ENCODE peak calls at places on chromosomes 12 and 14, in nine cellular contexts. W is bronchial epithelial cell, K is MM.1S, G is AG09319, L is foreskin fibroblast, N is transverse colon, X is HFFc6, B is A549, A is ovary. C is an unnamed sample.

GRCh38 chr12:113196582-113196981 is 11.1 kb downstream of the RITA1 start:
- DNase-seq in W (no peak), K (no peak), G (no peak), L (no peak), N (no peak), X (no peak), B (no peak), A (no peak), C (no peak)

GRCh38 chr12:21642707-21643389 is 14.8 kb downstream of the LDHB start:
- DNase-seq in W (peak; percentile 81), K (no peak), G (no peak), L (peak; percentile 26), N (no peak), X (no peak), B (no peak), A (no peak), C (no peak)

GRCh38 chr14:28264306-28264705 is 502.3 kb upstream of the FOXG1 start:
- DNase-seq in W (no peak), K (no peak), G (no peak), L (peak; percentile 4), N (no peak), X (no peak), B (no peak), A (no peak), C (no peak)

GRCh38 chr14:50620341-50620740 is 47.8 kb downstream of the SAV1 start:
- DNase-seq in W (peak; percentile 27), K (no peak), G (no peak), L (peak; percentile 66), N (no peak), X (no peak), B (no peak), A (no peak), C (no peak)

GRCh38 chr12:67877697-67878096 is 111.5 kb upstream of the IFNG-AS1 start:
- DNase-seq in W (no peak), K (no peak), G (no peak), L (no peak), N (no peak), X (no peak), B (no peak), A (no peak), C (no peak)

GRCh38 chr14:47485421-47485820 is 190.0 kb downstream of the MDGA2 start:
- DNase-seq in W (no peak), K (no peak), G (no peak), L (no peak), N (no peak), X (no peak), B (no peak), A (no peak), C (no peak)

GRCh38 chr12:98253207-98253606 is 262.2 kb upstream of the TMPO start:
- DNase-seq in W (no peak), K (no peak), G (no peak), L (no peak), N (no peak), X (no peak), B (no peak), A (no peak), C (no peak)

GRCh38 chr14:73610692-73611091 is 1.6 kb upstream of the ACOT6 start:
- DNase-seq in W (peak; percentile 26), K (no peak), G (no peak), L (peak; percentile 34), N (no peak), X (no peak), B (no peak), A (no peak), C (no peak)

GRCh38 chr12:66726531-66726930 is 47.7 kb upstream of the GRIP1 start:
- DNase-seq in W (no peak), K (no peak), G (no peak), L (no peak), N (no peak), X (no peak), B (no peak), A (no peak), C (no peak)

GRCh38 chr12:56129210-56129691 is 1.2 kb downstream of the ESYT1 start:
- DNase-seq in W (peak; percentile 44), K (peak; percentile 59), G (no peak), L (peak; percentile 84), N (peak; percentile 81), X (no peak), B (peak; percentile 46), A (peak; percentile 79), C (peak; percentile 65)

GRCh38 chr14:77043984-77044485 is 15.5 kb upstream of the IRF2BPL start:
- DNase-seq in W (no peak), K (no peak), G (no peak), L (no peak), N (no peak), X (no peak), B (no peak), A (no peak), C (no peak)

GRCh38 chr12:4107436-4107878 is 166.1 kb upstream of the CCND2 start:
- DNase-seq in W (peak; percentile 71), K (peak; percentile 94), G (no peak), L (peak; percentile 65), N (peak; percentile 55), X (peak; percentile 50), B (peak; percentile 27), A (no peak), C (peak; percentile 79)

GRCh38 chr14:65019944-65020566 is 33.4 kb downstream of the FNTB start:
- DNase-seq in W (peak; percentile 80), K (peak; percentile 21), G (peak; percentile 53), L (peak; percentile 67), N (peak; percentile 28), X (peak; percentile 85), B (peak; percentile 51), A (no peak), C (peak; percentile 58)

GRCh38 chr12:26832817-26833691 is at the start of gene ITPR2:
- DNase-seq in W (peak; percentile 75), K (peak; percentile 94), G (peak; percentile 54), L (peak; percentile 95), N (peak; percentile 97), X (peak; percentile 80), B (peak; percentile 94), A (peak; percentile 95), C (peak; percentile 100)
- TF ChIP-seq CTCF in W (peak; percentile 13), K (no peak), G (no peak), L (no peak), N (no peak), X (peak; percentile 23), B (peak; percentile 60), A (no peak), C (peak; percentile 45)

GRCh38 chr12:29146201-29146600 is 2.9 kb upstream of the FAR2 start:
- DNase-seq in W (no peak), K (no peak), G (no peak), L (no peak), N (no peak), X (no peak), B (no peak), A (no peak), C (no peak)

GRCh38 chr12:29148958-29149690 is at the start of gene FAR2:
- DNase-seq in W (peak; percentile 13), K (peak; percentile 56), G (no peak), L (peak; percentile 79), N (peak; percentile 77), X (no peak), B (peak; percentile 16), A (no peak), C (peak; percentile 73)

GRCh38 chr12:29145372-29146170 is 3.5 kb upstream of the FAR2 start:
- DNase-seq in W (no peak), K (no peak), G (no peak), L (no peak), N (no peak), X (no peak), B (no peak), A (no peak), C (no peak)

GRCh38 chr12:29149691-29150382 is 759 bp downstream of the FAR2 start:
- DNase-seq in W (no peak), K (no peak), G (no peak), L (no peak), N (peak; percentile 38), X (no peak), B (no peak), A (no peak), C (peak; percentile 36)

GRCh38 chr12:29148065-29148957 is 767 bp upstream of the FAR2 start:
- DNase-seq in W (no peak), K (no peak), G (no peak), L (peak; percentile 75), N (peak; percentile 71), X (no peak), B (peak; percentile 18), A (no peak), C (peak; percentile 44)
- TF ChIP-seq CTCF in W (no peak), K (peak; percentile 22), G (no peak), L (no peak), N (no peak), X (no peak), B (no peak), A (no peak), C (no peak)

DNA sequence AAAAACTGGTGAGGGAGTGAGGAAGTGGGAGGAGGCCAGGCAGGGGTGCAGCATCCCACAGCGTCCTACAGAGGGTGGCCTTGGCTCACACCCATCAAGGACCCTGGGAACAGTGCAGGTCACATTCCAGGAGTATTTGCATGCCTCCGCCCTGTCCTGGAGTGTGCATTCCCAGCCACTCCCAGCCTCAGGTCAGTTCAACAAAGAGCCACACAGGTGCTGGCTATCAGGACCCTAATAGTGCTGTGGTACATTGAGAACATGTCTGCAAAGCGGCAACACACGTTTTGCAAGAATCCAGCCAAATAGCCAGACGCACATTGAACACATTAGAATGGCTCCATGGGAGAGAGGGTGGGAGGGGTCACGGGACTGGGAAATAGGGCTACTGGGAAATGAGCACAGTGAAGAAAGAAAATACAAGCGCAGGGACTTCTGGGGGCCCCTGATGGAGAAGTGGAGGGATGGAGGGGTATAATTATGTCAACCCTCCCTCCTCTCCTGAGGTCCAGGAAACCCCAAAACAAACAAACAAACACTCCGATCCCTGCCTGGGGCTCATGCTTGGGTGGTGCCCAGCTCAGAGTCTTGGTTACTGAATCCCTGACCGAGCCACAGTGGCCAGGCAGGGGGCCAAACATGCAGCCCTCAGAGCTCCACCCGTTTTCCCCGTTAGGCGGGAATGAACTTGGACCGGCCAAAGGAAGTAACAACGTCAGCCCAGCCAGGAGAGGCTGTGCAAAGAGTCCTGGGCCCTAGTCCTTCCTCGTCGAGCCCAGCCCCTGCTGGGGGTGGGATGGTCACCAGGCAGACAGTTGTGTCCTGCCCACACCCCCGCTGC is 36.4 kb downstream of the CMKLR1 start:
- DNase-seq in W (no peak), K (no peak), G (peak; percentile 82), L (peak; percentile 40), N (peak; percentile 43), X (no peak), B (no peak), A (peak; percentile 31), C (no peak)
- TF ChIP-seq CTCF in W (no peak), K (no peak), G (no peak), L (no peak), N (no peak), X (no peak), B (no peak), A (no peak), C (no peak)

DNA sequence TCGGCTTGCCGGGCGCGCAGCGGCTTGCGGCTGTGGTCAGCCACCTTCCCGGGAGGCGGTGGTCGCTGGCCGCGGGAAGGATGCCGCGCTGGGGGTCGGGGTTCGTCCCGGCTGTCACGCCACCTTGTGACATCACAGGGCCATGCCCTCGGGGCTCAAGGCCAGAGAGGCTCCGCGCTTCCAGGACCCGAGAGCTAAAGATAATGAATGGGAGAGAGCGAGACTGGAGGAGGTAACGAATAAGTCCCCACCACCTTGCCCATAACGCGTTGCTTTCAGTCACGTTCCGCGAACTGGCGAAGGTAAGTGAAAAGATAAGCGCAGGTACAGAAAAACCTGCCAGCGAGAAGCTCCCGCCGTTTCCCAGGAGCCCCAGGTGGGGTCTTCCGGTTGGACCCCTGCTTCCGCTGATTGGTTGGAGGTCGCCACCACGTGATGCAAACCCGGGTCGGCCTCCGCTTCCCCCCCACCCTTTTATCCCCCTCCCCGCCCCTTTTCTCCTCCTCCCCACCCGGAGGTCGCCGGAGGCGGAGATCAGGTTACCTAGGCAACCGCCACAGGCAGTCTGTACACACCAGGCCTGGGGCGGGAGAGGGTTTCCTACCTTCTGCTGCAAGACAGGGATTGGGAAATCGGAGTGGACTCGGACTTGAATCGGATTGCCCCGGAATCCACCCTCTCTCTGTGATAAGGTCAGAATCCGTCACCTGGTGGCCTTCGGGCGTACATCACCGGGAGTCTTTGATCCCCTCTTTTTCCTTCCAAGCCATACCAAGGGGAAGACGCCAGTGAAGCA is at the start of gene LRRC9:
- DNase-seq in W (no peak), K (no peak), G (no peak), L (peak; percentile 16), N (peak; percentile 14), X (no peak), B (no peak), A (peak; percentile 22), C (no peak)
- TF ChIP-seq CTCF in W (no peak), K (no peak), G (no peak), L (no peak), N (no peak), X (no peak), B (no peak), A (no peak), C (no peak)

C was measured in GM20000.